ENCODE peak calls at places on chromosomes 6 and 20, in five cellular contexts. F, Z, N, A and D are unnamed samples.

GRCh38 chr6:135451617-135452190 is 45.8 kb downstream of the AHI1 start:
- DNase-seq in F (peak), Z (no peak), N (peak), A (no peak), D (peak)

GRCh38 chr6:7145269-7146078 is 37.7 kb downstream of the RREB1 start:
- DNase-seq in F (no peak), Z (no peak), N (no peak), A (peak), D (no peak)

GRCh38 chr20:57738484-57738883 is 28.7 kb upstream of the PMEPA1 start:
- DNase-seq in F (no peak), Z (no peak), N (no peak), A (no peak), D (peak)

GRCh38 chr6:154403803-154404202 is 47.2 kb upstream of the IPCEF1 start:
- DNase-seq in F (no peak), Z (peak), N (peak), A (no peak), D (peak)

GRCh38 chr20:37360515-37361115 is 14.7 kb downstream of the SRC start:
- DNase-seq in F (no peak), Z (no peak), N (no peak), A (no peak), D (no peak)

GRCh38 chr6:27290850-27291208 is 21.2 kb downstream of the POM121L2 start:
- DNase-seq in F (peak), Z (no peak), N (no peak), A (no peak), D (no peak)

GRCh38 chr6:109521100-109521499 is 38.1 kb upstream of the ZBTB24 start:
- DNase-seq in F (no peak), Z (no peak), N (no peak), A (no peak), D (no peak)

GRCh38 chr6:151141685-151142084 is 98.1 kb upstream of the AKAP12 start:
- DNase-seq in F (no peak), Z (no peak), N (peak), A (no peak), D (peak)

GRCh38 chr20:40442181-40442963 is 246.7 kb downstream of the MAFB start:
- DNase-seq in F (peak), Z (no peak), N (no peak), A (no peak), D (peak)
- TF ChIP-seq CTCF in F (peak), Z (no peak), N (peak), A (no peak), D (no peak)

GRCh38 chr6:53546256-53546655 is 1.4 kb upstream of the GCLC start:
- DNase-seq in F (no peak), Z (no peak), N (peak), A (no peak), D (no peak)
- H3K4me3 ChIP-seq in F (no peak), Z (no peak), N (no peak), A (no peak), D (no peak)

GRCh38 chr6:13528232-13528631 is 40.8 kb upstream of the GFOD1 start:
- DNase-seq in F (no peak), Z (no peak), N (no peak), A (no peak), D (peak)
- TF ChIP-seq CTCF in F (no peak), Z (no peak), N (peak), A (no peak), D (no peak)

GRCh38 chr6:43936476-43936875 is 166.5 kb downstream of the VEGFA start:
- DNase-seq in F (no peak), Z (peak), N (no peak), A (peak), D (no peak)
- H3K4me3 ChIP-seq in F (no peak), Z (no peak), N (no peak), A (no peak), D (no peak)

GRCh38 chr6:168616807-168617756 is 176.1 kb downstream of the SMOC2 start:
- DNase-seq in F (peak), Z (no peak), N (no peak), A (no peak), D (no peak)
- TF ChIP-seq CTCF in F (peak), Z (peak), N (no peak), A (no peak), D (no peak)

DNA sequence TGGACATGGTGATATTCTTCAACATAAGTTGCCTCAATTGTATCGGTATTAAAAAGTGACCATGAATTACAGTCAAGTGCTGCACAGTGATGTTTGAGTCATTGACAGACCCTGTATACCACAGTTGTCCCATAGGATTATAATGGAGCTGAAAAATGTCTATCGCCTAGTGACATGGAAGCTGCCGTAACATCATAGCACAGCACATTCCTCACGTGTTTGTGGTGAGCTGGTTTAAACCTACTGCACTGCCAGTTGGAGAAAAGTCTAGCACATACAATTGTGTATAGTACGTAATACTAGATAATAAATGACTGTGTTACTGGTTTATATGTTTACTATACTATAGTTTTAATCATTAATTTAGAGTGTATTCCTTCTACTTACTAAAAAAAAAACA is 150.2 kb downstream of the CDH26 start:
- DNase-seq in F (no peak), Z (no peak), N (peak), A (no peak), D (no peak)
- H3K4me3 ChIP-seq in F (no peak), Z (no peak), N (no peak), A (no peak), D (no peak)

GRCh38 chr20:16613954-16614353 is 40.7 kb upstream of the KIF16B start:
- DNase-seq in F (no peak), Z (no peak), N (no peak), A (no peak), D (peak)
- TF ChIP-seq CTCF in F (no peak), Z (no peak), N (no peak), A (no peak), D (no peak)

DNA sequence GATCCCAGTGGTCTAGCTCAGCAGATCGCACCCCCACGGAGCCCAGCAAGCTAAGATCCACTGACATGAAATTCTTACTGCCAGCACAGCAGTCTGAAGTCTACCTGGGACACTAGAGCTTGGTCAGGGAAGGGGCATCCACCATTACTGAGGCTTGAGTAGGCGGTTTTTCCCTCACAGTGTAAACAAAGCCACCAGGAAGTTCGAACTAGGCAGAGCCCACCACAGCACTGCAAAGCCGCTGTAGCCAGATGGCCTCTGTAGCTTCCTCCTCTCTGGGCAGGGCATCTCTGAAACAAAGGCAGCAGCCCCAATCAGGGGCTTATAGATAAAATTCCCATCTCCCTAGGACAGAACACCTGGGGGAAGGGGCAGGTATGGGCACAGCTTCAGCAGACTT is 18.8 kb downstream of the FRK start:
- DNase-seq in F (no peak), Z (no peak), N (no peak), A (no peak), D (no peak)
- H3K4me3 ChIP-seq in F (no peak), Z (no peak), N (no peak), A (no peak), D (no peak)